ENCODE peak calls at places on chromosome X, in nine cellular contexts. Z is activated B cell treated with CpG ODN at 0.5 μM for 24 hours, H is HuH-7, M is HFFc6, P is ovary, Q is hypothalamus, J is thoracic aorta, X is G401, R is NAMALWA. E is an unnamed sample.

GRCh38 chrX:107676559-107677378 is 48.5 kb downstream of the PRPS1 start:
- DNase-seq in X (peak; percentile 58), Z (peak; percentile 49), P (peak; percentile 83), H (no peak), Q (peak; percentile 11), M (peak; percentile 85), J (peak; percentile 57), R (peak; percentile 56), E (peak; percentile 84)

GRCh38 chrX:71214604-71215334 is 8.3 kb upstream of the GJB1 start:
- DNase-seq in H (no peak), M (no peak), R (no peak), J (no peak), Z (no peak), X (no peak), Q (no peak), P (no peak), E (no peak)

GRCh38 chrX:108303682-108304081 is 134.5 kb downstream of the COL4A6 start:
- DNase-seq in R (no peak), J (no peak), H (no peak), Z (no peak), X (no peak), Q (no peak), M (no peak), P (no peak), E (no peak)

GRCh38 chrX:103376118-103376978 is at the start of gene BEX3:
- DNase-seq in M (no peak), H (peak; percentile 53), X (peak; percentile 78), Q (peak; percentile 57), R (no peak), Z (no peak), P (peak; percentile 70), J (no peak), E (peak; percentile 45)

GRCh38 chrX:49309401-49309981 is 6.0 kb downstream of the GAGE10 start:
- DNase-seq in M (peak; percentile 2), R (peak; percentile 4), J (no peak), H (no peak), P (no peak), Q (no peak), Z (no peak), X (no peak), E (no peak)

GRCh38 chrX:79413009-79413408 is 45.9 kb upstream of the ITM2A start:
- DNase-seq in P (no peak), H (no peak), J (no peak), Q (no peak), Z (no peak), M (no peak), R (peak; percentile 50), X (no peak), E (no peak)

GRCh38 chrX:44953734-44954502 is 80.9 kb downstream of the KDM6A start:
- DNase-seq in J (no peak), Z (no peak), H (no peak), Q (no peak), X (no peak), R (no peak), M (no peak), P (no peak), E (no peak)

GRCh38 chrX:43707812-43708548 is 51.9 kb downstream of the MAOA start:
- DNase-seq in X (no peak), Z (no peak), R (no peak), M (no peak), P (peak; percentile 80), J (no peak), H (no peak), Q (no peak), E (peak; percentile 60)

GRCh38 chrX:56728752-56729151 is 291 bp upstream of the NBDY start:
- DNase-seq in X (no peak), Z (no peak), Q (no peak), M (no peak), H (no peak), P (no peak), J (no peak), R (peak; percentile 65), E (no peak)

GRCh38 chrX:110103344-110103743 is 100.4 kb downstream of the TMEM164 start:
- DNase-seq in Q (no peak), J (no peak), H (no peak), Z (no peak), P (no peak), X (no peak), R (no peak), M (no peak), E (no peak)

GRCh38 chrX:145213504-145213903 is 33.8 kb upstream of the SPANXN1 start:
- DNase-seq in M (no peak), P (no peak), X (no peak), J (no peak), Q (no peak), Z (no peak), R (peak; percentile 21), H (no peak), E (no peak)

GRCh38 chrX:24646745-24647182 is 383 bp downstream of the PCYT1B start:
- DNase-seq in H (no peak), J (no peak), X (peak; percentile 51), R (no peak), M (no peak), Z (no peak), Q (no peak), P (no peak), E (no peak)

GRCh38 chrX:16882702-16883486 is 12.7 kb upstream of the RBBP7 start:
- DNase-seq in J (no peak), X (peak; percentile 64), Z (peak; percentile 47), P (peak; percentile 78), M (peak; percentile 15), H (no peak), R (peak; percentile 86), Q (peak; percentile 20), E (peak; percentile 50)

GRCh38 chrX:22577181-22577580 is 304.5 kb downstream of the CBLL2 start:
- DNase-seq in X (no peak), Z (no peak), Q (no peak), M (peak; percentile 70), P (no peak), J (no peak), R (no peak), H (no peak), E (no peak)

GRCh38 chrX:110734894-110735541 is 60.6 kb downstream of the CHRDL1 start:
- DNase-seq in X (no peak), J (no peak), P (no peak), Q (no peak), H (no peak), Z (no peak), R (no peak), M (peak; percentile 83), E (no peak)

GRCh38 chrX:3161686-3162085 is 120.4 kb downstream of the ARSF start:
- DNase-seq in X (no peak), J (no peak), H (no peak), P (no peak), Z (no peak), R (no peak), Q (no peak), M (peak; percentile 49), E (no peak)

GRCh38 chrX:16826207-16826606 is 39.9 kb downstream of the TXLNG start:
- DNase-seq in Q (no peak), J (no peak), P (no peak), X (peak; percentile 59), Z (no peak), R (peak; percentile 47), H (peak; percentile 20), M (peak; percentile 44), E (no peak)

GRCh38 chrX:63664083-63664482 is 120.9 kb downstream of the ARHGEF9 start:
- DNase-seq in P (no peak), J (no peak), R (no peak), H (no peak), X (no peak), Q (no peak), M (peak; percentile 16), Z (no peak), E (no peak)